ENCODE peak calls at places on chromosomes 11 and 22, in four cellular contexts. A is mesendoderm, F is IMR-90, Z is H9. U is an unnamed sample.

GRCh38 chr11:9616858-9617257 is 43.4 kb downstream of the WEE1 start:
- DNase-seq in A (no peak), F (peak), Z (no peak), U (no peak)

GRCh38 chr11:118845369-118845768 is 38.3 kb upstream of the CXCR5 start:
- DNase-seq in A (peak), F (peak), Z (no peak), U (no peak)

GRCh38 chr11:106496677-106497076 is 419.2 kb downstream of the AASDHPPT start:
- DNase-seq in A (no peak), F (peak), Z (no peak), U (no peak)

GRCh38 chr11:11916981-11917399 is 75.2 kb downstream of the USP47 start:
- DNase-seq in A (peak), F (peak), Z (no peak), U (no peak)

GRCh38 chr11:16669799-16670415 is 68.5 kb upstream of the C11orf58 start:
- DNase-seq in A (peak), F (peak), Z (peak), U (no peak)

GRCh38 chr11:65559951-65560537 is 1.9 kb upstream of the LTBP3 start:
- DNase-seq in A (peak), F (peak), Z (peak), U (no peak)

GRCh38 chr11:131217313-131218297 is 152.8 kb upstream of the NTM start:
- DNase-seq in A (peak), F (peak), Z (no peak), U (no peak)

GRCh38 chr11:1532606-1533341 is 39.3 kb downstream of the DUSP8 start:
- DNase-seq in A (no peak), F (no peak), Z (no peak), U (no peak)

GRCh38 chr11:116860303-116860702 is 22.9 kb upstream of the APOA1 start:
- DNase-seq in A (no peak), F (no peak), Z (no peak), U (no peak)

GRCh38 chr22:40056163-40056958 is 61.6 kb downstream of the FAM83F start:
- DNase-seq in A (no peak), F (no peak), Z (no peak), U (no peak)

GRCh38 chr22:40054486-40054885 is 59.7 kb downstream of the FAM83F start:
- DNase-seq in A (no peak), F (no peak), Z (no peak), U (no peak)

GRCh38 chr22:40057652-40058051 is 62.9 kb downstream of the FAM83F start:
- DNase-seq in A (no peak), F (no peak), Z (no peak), U (no peak)

GRCh38 chr22:40053460-40053859 is 58.7 kb downstream of the FAM83F start:
- DNase-seq in A (no peak), F (no peak), Z (no peak), U (no peak)

GRCh38 chr22:40055143-40055926 is 60.6 kb downstream of the FAM83F start:
- DNase-seq in A (peak), F (no peak), Z (no peak), U (no peak)
- H2BK5ac ChIP-seq in A (no peak), F (no peak), Z (no peak), U (no peak)

DNA sequence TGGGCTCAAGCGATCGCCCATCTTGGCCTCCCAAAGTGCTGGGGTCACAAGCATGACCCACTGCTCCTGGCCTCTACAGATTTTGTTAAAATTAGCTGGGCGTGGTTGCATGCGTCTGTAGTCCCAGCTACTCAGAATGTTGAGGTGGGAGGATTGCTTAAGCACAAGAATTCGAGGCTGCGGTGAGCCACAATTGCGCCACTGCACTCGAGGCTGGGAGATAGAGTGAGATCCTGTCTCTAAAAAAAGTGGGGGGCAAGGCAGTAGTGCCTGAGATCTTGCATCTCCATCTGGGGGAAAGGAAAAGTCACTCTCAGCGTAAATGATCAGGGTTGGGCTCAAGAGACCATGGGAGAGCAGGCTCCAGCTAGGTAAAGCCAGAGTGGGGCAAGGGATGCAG is 10.5 kb upstream of the DGKZ start:
- DNase-seq in A (no peak), F (no peak), Z (no peak), U (no peak)
- H2BK5ac ChIP-seq in A (no peak), F (no peak), Z (no peak), U (no peak)

GRCh38 chr11:60951611-60951908 is 416 bp downstream of the SLC15A3 start:
- DNase-seq in A (peak), F (no peak), Z (peak), U (no peak)

GRCh38 chr11:60951909-60952741 is at the start of gene SLC15A3:
- DNase-seq in A (peak), F (peak), Z (peak), U (no peak)

GRCh38 chr11:60953781-60954180 is 1.8 kb upstream of the SLC15A3 start:
- DNase-seq in A (peak), F (peak), Z (no peak), U (no peak)

GRCh38 chr11:60954421-60954820 is 2.4 kb upstream of the SLC15A3 start:
- DNase-seq in A (no peak), F (no peak), Z (no peak), U (no peak)

GRCh38 chr11:60952742-60953170 is 780 bp upstream of the SLC15A3 start:
- DNase-seq in A (peak), F (no peak), Z (no peak), U (no peak)
- H2BK5ac ChIP-seq in A (no peak), F (no peak), Z (no peak), U (peak)

GRCh38 chr11:69635804-69636511 is 5.0 kb upstream of the CCND1 start:
- DNase-seq in A (no peak), F (no peak), Z (no peak), U (no peak)
- H2BK5ac ChIP-seq in A (no peak), F (peak), Z (no peak), U (no peak)

GRCh38 chr11:3894128-3894731 is 38.8 kb downstream of the STIM1 start:
- DNase-seq in A (no peak), F (peak), Z (no peak), U (no peak)
- H2BK5ac ChIP-seq in A (no peak), F (no peak), Z (no peak), U (no peak)

GRCh38 chr11:83835423-83835822 is 549.3 kb upstream of the CCDC90B start:
- DNase-seq in A (no peak), F (peak), Z (no peak), U (no peak)

GRCh38 chr11:83836883-83837654 is 550.9 kb upstream of the CCDC90B start:
- DNase-seq in A (peak), F (peak), Z (peak), U (peak)

GRCh38 chr11:83845797-83846196 is 559.6 kb upstream of the CCDC90B start:
- DNase-seq in A (no peak), F (no peak), Z (no peak), U (no peak)

DNA sequence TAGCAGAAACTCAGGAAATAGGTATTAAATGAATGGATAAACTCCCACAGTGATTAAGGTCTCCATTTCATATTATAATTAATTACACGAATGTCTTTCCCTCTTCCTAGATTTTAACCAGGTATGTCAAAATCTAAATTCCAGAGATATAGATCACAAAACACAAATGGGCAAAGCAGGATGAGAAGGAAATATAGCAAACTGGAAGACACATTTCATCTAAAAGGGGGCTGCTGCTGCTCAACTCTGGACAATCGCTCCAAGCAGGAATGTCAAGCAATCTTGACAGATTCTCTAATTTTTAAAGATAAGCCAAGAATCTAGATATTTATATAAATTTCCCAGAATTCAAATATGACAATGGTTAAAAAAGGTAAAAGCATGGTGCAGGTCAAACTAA is 554.2 kb upstream of the CCDC90B start:
- DNase-seq in A (no peak), F (no peak), Z (no peak), U (no peak)
- H2BK5ac ChIP-seq in A (no peak), F (no peak), Z (no peak), U (no peak)

GRCh38 chr22:29053048-29053702 is 8.5 kb downstream of the C22orf31 start:
- DNase-seq in A (no peak), F (no peak), Z (no peak), U (no peak)

GRCh38 chr22:29048822-29049654 is 12.6 kb downstream of the C22orf31 start:
- DNase-seq in A (no peak), F (no peak), Z (no peak), U (no peak)

GRCh38 chr22:29054251-29054767 is 7.3 kb downstream of the C22orf31 start:
- DNase-seq in A (no peak), F (no peak), Z (no peak), U (no peak)

GRCh38 chr22:29050457-29050856 is 11.2 kb downstream of the C22orf31 start:
- DNase-seq in A (no peak), F (no peak), Z (no peak), U (no peak)

GRCh38 chr22:29049655-29050263 is 11.9 kb downstream of the C22orf31 start:
- DNase-seq in A (no peak), F (no peak), Z (no peak), U (no peak)
- H2BK5ac ChIP-seq in A (no peak), F (no peak), Z (no peak), U (peak)

GRCh38 chr11:60378359-60378758 is at the start of gene MS4A7:
- DNase-seq in A (no peak), F (no peak), Z (no peak), U (no peak)
- H2BK5ac ChIP-seq in A (no peak), F (no peak), Z (no peak), U (no peak)

DNA sequence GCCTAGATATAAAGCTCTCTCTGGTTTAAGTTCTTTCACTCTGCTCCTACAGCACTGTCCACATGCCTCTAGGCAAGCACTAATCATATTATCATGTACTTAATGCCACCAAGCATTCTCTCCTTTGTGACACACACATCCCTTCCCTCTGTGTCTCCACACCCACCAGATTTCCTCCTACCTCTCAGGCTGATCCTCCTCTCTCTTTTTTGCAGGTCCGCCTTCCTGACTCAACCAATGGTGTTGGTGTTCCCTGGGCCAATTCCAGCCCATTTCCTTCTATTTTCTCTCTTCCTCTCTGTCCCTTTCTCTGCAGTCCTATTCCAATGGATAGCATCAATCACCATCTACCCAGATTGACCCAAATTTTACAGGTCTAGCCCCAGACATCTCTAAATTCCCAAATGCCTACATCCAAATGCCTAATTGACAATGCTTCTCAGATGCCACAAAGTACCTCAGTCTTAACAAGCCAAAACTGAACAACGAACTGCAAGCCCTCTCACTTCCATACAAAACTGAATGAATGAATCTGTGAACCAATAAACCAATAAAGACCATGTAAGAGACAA is 504 bp upstream of the ZNF215 start:
- DNase-seq in A (peak), F (peak), Z (peak), U (no peak)
- H2BK5ac ChIP-seq in A (no peak), F (peak), Z (no peak), U (no peak)

GRCh38 chr22:30209642-30210041 is 36.9 kb downstream of the LIF start:
- DNase-seq in A (no peak), F (no peak), Z (no peak), U (no peak)

GRCh38 chr22:30208631-30209603 is 37.6 kb downstream of the LIF start:
- DNase-seq in A (peak), F (peak), Z (no peak), U (no peak)

GRCh38 chr22:30211124-30211820 is 35.3 kb downstream of the LIF start:
- DNase-seq in A (no peak), F (no peak), Z (no peak), U (no peak)

GRCh38 chr22:30212363-30212995 is 34.1 kb downstream of the LIF start:
- DNase-seq in A (peak), F (peak), Z (no peak), U (no peak)

DNA sequence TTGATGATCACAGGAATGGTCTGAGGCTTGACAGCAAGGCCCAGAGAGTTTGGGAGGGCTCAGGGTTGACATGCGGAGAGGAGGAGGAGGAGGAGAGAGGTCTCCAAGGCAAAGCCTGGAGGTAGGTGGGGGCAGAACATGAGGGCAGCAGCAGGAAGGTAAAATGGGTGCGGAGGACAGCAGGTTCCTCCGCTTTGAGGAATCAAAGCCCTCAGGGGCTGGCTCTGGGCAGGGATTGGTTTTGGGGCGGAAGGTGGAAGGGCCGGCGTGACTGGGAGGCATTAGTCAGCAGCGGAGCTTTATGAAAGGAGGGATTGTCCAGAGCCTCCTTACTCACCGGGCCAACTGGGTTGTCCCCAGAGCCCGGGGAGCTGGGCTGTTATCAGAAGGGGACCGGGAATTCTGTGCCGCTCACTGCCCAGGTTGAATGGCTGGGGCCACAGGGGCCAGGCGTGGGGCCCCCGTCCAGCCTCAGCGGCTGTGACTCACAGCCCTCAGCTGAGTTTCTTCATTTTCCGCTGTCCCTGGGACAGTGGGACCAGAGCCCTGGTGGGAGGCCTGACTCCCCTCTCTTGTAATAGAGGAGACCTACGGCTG is 36.2 kb downstream of the LIF start:
- DNase-seq in A (peak), F (peak), Z (peak), U (no peak)
- H2BK5ac ChIP-seq in A (no peak), F (peak), Z (no peak), U (no peak)

U was measured in neuronal stem cell.